ENCODE peak calls at places on chromosomes 13 and 19, in six cellular contexts. F is GM06990, P is transverse colon, S is endothelial cell, A is cardiac fibroblast, W is lower lobe of right lung. Q is an unnamed sample.

GRCh38 chr13:91664036-91664435 is 265.6 kb downstream of the GPC5 start:
- DNase-seq in F (no peak), P (peak; percentile 12), S (no peak), A (no peak), W (no peak), Q (no peak)

GRCh38 chr13:42394361-42395065 is 122.6 kb downstream of the AKAP11 start:
- DNase-seq in F (no peak), P (no peak), S (no peak), A (no peak), W (no peak), Q (no peak)

GRCh38 chr13:72745260-72745659 is 17.5 kb downstream of the BORA start:
- DNase-seq in F (no peak), P (no peak), S (no peak), A (no peak), W (no peak), Q (no peak)

GRCh38 chr19:47363758-47364529 is 14.8 kb downstream of the DHX34 start:
- DNase-seq in F (no peak), P (no peak), S (peak; percentile 18), A (peak; percentile 42), W (no peak), Q (peak; percentile 66)

GRCh38 chr13:104385409-104385808 is 1319.2 kb upstream of the SLC10A2 start:
- DNase-seq in F (no peak), P (no peak), S (no peak), A (peak; percentile 44), W (no peak), Q (no peak)

GRCh38 chr19:6481541-6482342 is at the start of gene DENND1C:
- DNase-seq in F (peak; percentile 84), P (peak; percentile 66), S (peak; percentile 61), A (no peak), W (peak; percentile 78), Q (peak; percentile 77)

GRCh38 chr19:16330811-16331690 is 6.4 kb downstream of the KLF2 start:
- DNase-seq in F (no peak), P (no peak), S (no peak), A (no peak), W (no peak), Q (no peak)

GRCh38 chr13:61358599-61358998 is 57.0 kb downstream of the PCDH20 start:
- DNase-seq in F (no peak), P (no peak), S (no peak), A (no peak), W (no peak), Q (no peak)

GRCh38 chr13:35514801-35515502 is 38.5 kb upstream of the MAB21L1 start:
- DNase-seq in F (no peak), P (no peak), S (no peak), A (no peak), W (no peak), Q (no peak)

GRCh38 chr13:33676045-33676699 is 141.8 kb upstream of the RFC3 start:
- DNase-seq in F (no peak), P (peak; percentile 44), S (no peak), A (peak; percentile 26), W (no peak), Q (no peak)

GRCh38 chr13:33728271-33729037 is 89.5 kb upstream of the RFC3 start:
- DNase-seq in F (peak; percentile 77), P (peak; percentile 8), S (no peak), A (peak; percentile 48), W (no peak), Q (no peak)

GRCh38 chr19:41192574-41193419 is at the start of gene CYP2S1:
- DNase-seq in F (no peak), P (peak; percentile 75), S (peak; percentile 58), A (no peak), W (peak; percentile 63), Q (no peak)

GRCh38 chr13:93289047-93289446 is 62.4 kb downstream of the GPC6 start:
- DNase-seq in F (no peak), P (no peak), S (no peak), A (no peak), W (no peak), Q (no peak)

GRCh38 chr13:45768668-45769067 is 66.5 kb downstream of the CBY2 start:
- DNase-seq in F (no peak), P (no peak), S (no peak), A (no peak), W (no peak), Q (no peak)

GRCh38 chr13:33227927-33228644 is 57.5 kb downstream of the STARD13 start:
- DNase-seq in F (no peak), P (no peak), S (no peak), A (no peak), W (no peak), Q (no peak)

GRCh38 chr13:74132768-74133656 is 1.2 kb downstream of the KLF12 start:
- DNase-seq in F (peak; percentile 42), P (peak; percentile 26), S (peak; percentile 38), A (peak; percentile 68), W (peak; percentile 52), Q (no peak)

GRCh38 chr19:17420267-17420924 is 549 bp downstream of the MVB12A start:
- DNase-seq in F (no peak), P (peak; percentile 51), S (peak; percentile 40), A (peak; percentile 22), W (peak; percentile 62), Q (no peak)

GRCh38 chr19:27671876-27672275 is 1541.1 kb downstream of the UQCRFS1 start:
- DNase-seq in F (no peak), P (no peak), S (no peak), A (no peak), W (no peak), Q (no peak)

GRCh38 chr13:66665991-66666390 is 564.1 kb downstream of the PCDH9 start:
- DNase-seq in F (no peak), P (no peak), S (peak; percentile 7), A (peak; percentile 83), W (no peak), Q (no peak)

GRCh38 chr19:10552596-10553053 is 8.9 kb downstream of the ATG4D start:
- DNase-seq in F (no peak), P (no peak), S (no peak), A (peak; percentile 39), W (no peak), Q (no peak)

GRCh38 chr19:45137179-45137761 is 23.5 kb downstream of the NKPD1 start:
- DNase-seq in F (peak; percentile 83), P (peak; percentile 55), S (no peak), A (peak; percentile 13), W (no peak), Q (no peak)

GRCh38 chr19:43353606-43354304 is at the start of gene CD177:
- DNase-seq in F (no peak), P (no peak), S (no peak), A (no peak), W (no peak), Q (no peak)

GRCh38 chr13:111115051-111115840 is at the start of gene ARHGEF7:
- DNase-seq in F (no peak), P (no peak), S (peak; percentile 46), A (no peak), W (no peak), Q (no peak)

GRCh38 chr19:16585808-16586476 is 13.7 kb upstream of the SLC35E1 start:
- DNase-seq in F (peak; percentile 87), P (peak; percentile 62), S (no peak), A (no peak), W (no peak), Q (peak; percentile 77)

GRCh38 chr19:2127758-2128157 is 23.6 kb downstream of the AP3D1 start:
- DNase-seq in F (no peak), P (no peak), S (no peak), A (no peak), W (no peak), Q (no peak)

GRCh38 chr13:50531917-50532899 is 311.3 kb downstream of the DLEU7 start:
- DNase-seq in F (no peak), P (no peak), S (no peak), A (peak; percentile 67), W (no peak), Q (no peak)

GRCh38 chr13:41117859-41118258 is 14.7 kb downstream of the KBTBD6 start:
- DNase-seq in F (no peak), P (no peak), S (no peak), A (no peak), W (no peak), Q (no peak)

GRCh38 chr19:10918359-10918758 is 10.1 kb downstream of the YIPF2 start:
- DNase-seq in F (no peak), P (no peak), S (no peak), A (no peak), W (no peak), Q (no peak)

GRCh38 chr13:82758056-82758455 is 1124.2 kb downstream of the SLITRK1 start:
- DNase-seq in F (no peak), P (no peak), S (no peak), A (peak; percentile 36), W (no peak), Q (no peak)
- TF ChIP-seq CTCF in F (no peak), P (no peak), S (no peak), A (peak; percentile 10), W (no peak), Q (no peak)

DNA sequence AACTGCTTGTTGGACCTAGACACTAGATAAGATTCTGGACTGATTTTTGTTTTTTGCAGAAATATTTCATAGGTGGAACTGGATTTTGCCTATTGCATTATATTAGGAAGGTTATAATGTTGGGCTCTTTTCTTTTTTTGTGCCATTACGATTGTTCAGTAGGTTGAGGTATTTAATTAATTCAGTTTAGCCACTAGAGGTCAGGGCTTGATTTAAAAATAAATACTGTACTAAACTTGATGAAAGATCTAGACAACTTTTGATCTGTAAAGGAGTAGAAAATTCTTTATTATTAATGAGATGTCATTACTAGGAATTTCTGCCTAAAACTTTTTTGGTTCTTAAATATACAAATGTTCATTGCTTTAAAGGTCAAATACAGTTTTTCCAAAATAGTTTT is 15.2 kb upstream of the SUPT20H start:
- DNase-seq in F (no peak), P (no peak), S (no peak), A (peak; percentile 67), W (no peak), Q (no peak)
- TF ChIP-seq CTCF in F (no peak), P (peak; percentile 41), S (no peak), A (peak; percentile 21), W (peak; percentile 26), Q (peak; percentile 67)

DNA sequence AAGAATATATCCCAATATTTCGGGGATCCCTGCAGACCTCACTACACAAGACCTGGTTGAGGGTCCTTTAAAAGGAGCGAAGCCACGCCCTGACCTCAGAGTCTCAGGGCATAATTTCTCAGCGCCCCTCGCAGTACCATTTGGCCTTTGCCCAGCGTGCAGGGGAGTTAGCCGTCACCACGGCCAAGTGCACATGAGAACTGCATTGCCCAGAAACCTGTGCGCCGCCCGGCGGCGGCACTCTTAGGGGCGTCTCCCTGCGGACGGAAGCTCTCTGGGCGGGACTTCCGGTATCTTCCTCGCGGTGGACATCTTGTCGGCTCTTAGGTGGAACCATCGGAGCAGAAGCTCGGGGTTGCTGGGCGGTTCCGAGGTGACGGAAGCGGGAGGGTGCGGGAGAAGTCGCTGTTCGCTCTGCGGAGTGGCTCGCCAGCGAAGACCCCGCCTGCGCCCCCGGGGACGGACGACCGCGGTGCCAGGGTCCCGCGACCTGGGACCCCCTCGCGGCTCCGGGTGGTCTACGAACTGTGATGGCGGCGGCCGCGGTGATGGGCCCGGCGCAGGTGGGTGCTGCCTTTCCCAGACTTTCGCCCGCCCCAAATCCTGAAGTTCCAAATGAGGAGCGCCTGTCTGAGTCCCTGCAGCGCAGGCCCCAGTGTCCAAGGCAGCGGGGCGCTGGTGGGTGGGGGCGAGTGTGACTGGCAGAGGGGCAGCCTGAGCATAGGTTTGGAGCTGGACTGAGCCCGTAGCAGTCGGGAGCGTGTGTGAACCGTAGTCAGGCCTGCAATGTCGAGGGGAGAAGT is at the start of gene ZNF134:
- DNase-seq in F (peak; percentile 92), P (peak; percentile 94), S (peak; percentile 86), A (peak; percentile 89), W (peak; percentile 96), Q (peak; percentile 89)
- TF ChIP-seq CTCF in F (peak; percentile 3), P (peak; percentile 26), S (no peak), A (peak; percentile 64), W (peak; percentile 26), Q (no peak)

GRCh38 chr19:23415561-23416191 is 20.4 kb upstream of the ZNF91 start:
- DNase-seq in F (no peak), P (peak; percentile 86), S (peak; percentile 58), A (no peak), W (no peak), Q (no peak)
- TF ChIP-seq CTCF in F (no peak), P (no peak), S (no peak), A (no peak), W (no peak), Q (no peak)